ENCODE peak calls at places on chromosomes 11 and 22, in five cellular contexts. M is cardiac muscle cell, C is adrenal gland, D is neuronal stem cell, T is Caco-2. R is an unnamed sample.
A peak's percentile ranks its signal among the peaks of the same experiment; 100 is the strongest.

GRCh38 chr11:85718991-85719807 is 33.2 kb upstream of the CCDC89 start:
- DNase-seq in D (peak; percentile 64), T (no peak), M (peak; percentile 92), C (no peak), R (no peak)

GRCh38 chr11:69403556-69404215 is 77.8 kb upstream of the LINC01488 start:
- DNase-seq in D (no peak), C (no peak), T (peak; percentile 44), M (no peak), R (peak; percentile 16)

GRCh38 chr11:128504489-128504888 is 82.9 kb downstream of the ETS1 start:
- DNase-seq in C (no peak), T (no peak), D (no peak), M (no peak), R (no peak)

GRCh38 chr11:121376135-121376534 is 76.0 kb upstream of the SORL1 start:
- DNase-seq in T (no peak), D (no peak), C (no peak), M (no peak), R (no peak)

GRCh38 chr11:117230286-117230961 is 1.4 kb downstream of the PCSK7 start:
- DNase-seq in T (no peak), C (peak; percentile 46), M (peak; percentile 38), D (no peak), R (peak; percentile 26)

GRCh38 chr11:15815246-15816209 is 540.8 kb downstream of the SOX6 start:
- DNase-seq in T (no peak), M (peak; percentile 77), C (no peak), D (no peak), R (peak; percentile 52)

GRCh38 chr22:30568137-30568805 is 6.2 kb downstream of the GAL3ST1 start:
- DNase-seq in M (no peak), T (no peak), D (no peak), C (no peak), R (no peak)

GRCh38 chr22:19889951-19890350 is 35.3 kb upstream of the GNB1L start:
- DNase-seq in C (no peak), D (no peak), T (no peak), M (no peak), R (no peak)

GRCh38 chr11:45993438-45994064 is 71.1 kb downstream of the LARGE2 start:
- DNase-seq in M (peak; percentile 50), T (no peak), D (no peak), C (peak; percentile 72), R (no peak)

GRCh38 chr11:1570896-1571759 is 943 bp downstream of the DUSP8 start:
- DNase-seq in C (peak; percentile 55), D (no peak), T (peak; percentile 30), M (no peak), R (no peak)

GRCh38 chr11:34621876-34622275 is 983 bp downstream of the EHF start:
- DNase-seq in D (no peak), T (no peak), M (no peak), C (no peak), R (no peak)

GRCh38 chr22:38655532-38656255 is 498 bp downstream of the FAM227A start:
- DNase-seq in C (no peak), T (no peak), D (no peak), M (peak; percentile 26), R (no peak)

GRCh38 chr11:119594639-119595249 is 134.3 kb downstream of the NECTIN1 start:
- DNase-seq in C (peak; percentile 64), M (peak; percentile 76), D (no peak), T (peak; percentile 62), R (no peak)

GRCh38 chr11:76105637-76106036 is 100.7 kb downstream of the WNT11 start:
- DNase-seq in T (no peak), M (no peak), C (no peak), D (no peak), R (no peak)

GRCh38 chr11:76102772-76103171 is 103.5 kb downstream of the WNT11 start:
- DNase-seq in M (peak; percentile 78), C (peak; percentile 73), T (no peak), D (no peak), R (peak; percentile 68)

DNA sequence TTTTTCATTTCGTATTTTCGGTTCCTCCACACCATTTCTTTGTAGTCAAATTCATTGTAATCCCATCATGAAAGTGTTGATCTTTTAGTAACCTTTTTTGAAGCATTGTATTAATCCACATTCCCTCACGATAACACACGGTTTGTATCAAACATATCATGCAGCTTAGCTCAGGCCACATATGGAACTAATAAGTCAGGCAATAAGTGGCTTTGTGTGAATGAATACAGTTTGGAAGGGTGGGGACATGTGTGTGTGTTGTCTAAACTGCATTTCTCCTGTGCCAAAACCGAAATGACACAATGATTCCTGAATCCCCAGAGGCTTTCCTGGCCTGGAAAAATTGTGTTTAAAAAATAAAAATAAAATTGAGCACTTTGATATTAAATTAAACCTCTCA is 98.4 kb downstream of the WNT11 start:
- DNase-seq in C (no peak), M (no peak), D (no peak), T (no peak), R (no peak)
- H3K4me1 ChIP-seq in C (peaks cover under 1% of the 10 kb centered on the region), M (peaks cover 20% of the 10 kb centered on the region), D (no peaks in the 10 kb centered on the region), T (no peaks in the 10 kb centered on the region), R (no peaks in the 10 kb centered on the region)

DNA sequence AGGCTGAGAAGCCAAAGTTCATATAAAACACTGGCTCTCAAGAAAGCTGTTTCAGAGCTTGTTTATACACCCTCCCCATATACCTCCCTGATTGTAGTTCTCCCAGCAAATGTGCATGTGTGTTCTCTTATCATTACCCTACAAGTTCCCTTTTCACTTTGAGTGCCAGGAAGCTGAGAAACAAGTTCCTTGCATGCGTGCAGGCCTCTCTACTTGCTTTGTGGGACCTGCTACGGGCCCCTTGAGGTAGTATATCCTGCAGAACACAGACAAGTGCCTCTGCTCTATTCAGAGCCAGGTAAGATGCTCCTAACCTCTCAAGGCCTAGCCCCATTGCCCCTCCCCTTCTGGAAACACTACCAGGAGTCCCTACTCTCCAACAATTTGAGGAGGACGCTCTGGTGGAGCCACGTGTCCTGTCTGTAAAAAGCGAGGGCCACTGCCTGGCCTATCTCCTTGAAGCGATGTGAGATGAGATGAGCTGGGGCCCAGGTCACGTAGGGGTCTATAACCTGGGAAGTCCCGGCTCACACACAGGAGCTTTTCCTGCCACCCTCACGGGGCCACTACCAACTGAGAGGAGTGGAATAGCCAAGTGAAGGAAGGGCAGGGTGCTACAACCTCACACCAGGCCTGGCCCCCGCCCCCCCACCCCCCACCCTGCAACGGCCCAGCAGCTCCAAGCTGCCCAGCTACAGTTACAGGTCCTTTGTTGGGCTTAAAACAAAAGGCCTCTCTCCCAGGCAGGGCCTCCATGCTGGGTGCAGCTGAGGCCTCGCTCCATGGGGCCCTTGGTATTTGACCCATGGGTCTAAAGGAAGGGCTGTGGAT is 2.6 kb upstream of the ATP5MGL start:
- DNase-seq in T (no peak), D (no peak), M (no peak), C (no peak), R (no peak)
- H3K4me1 ChIP-seq in T (peaks cover 3% of the 10 kb centered on the region), D (peaks cover 7% of the 10 kb centered on the region), M (peaks cover 49% of the 10 kb centered on the region), C (peaks cover 61% of the 10 kb centered on the region), R (peaks cover 31% of the 10 kb centered on the region)

GRCh38 chr11:101745756-101746155 is 161.9 kb upstream of the TRPC6 start:
- DNase-seq in T (no peak), D (no peak), C (no peak), M (no peak), R (no peak)
- H3K4me1 ChIP-seq in T (peaks cover 12% of the 10 kb centered on the region), D (no peaks in the 10 kb centered on the region), C (no peaks in the 10 kb centered on the region), M (no peaks in the 10 kb centered on the region), R (no peaks in the 10 kb centered on the region)

DNA sequence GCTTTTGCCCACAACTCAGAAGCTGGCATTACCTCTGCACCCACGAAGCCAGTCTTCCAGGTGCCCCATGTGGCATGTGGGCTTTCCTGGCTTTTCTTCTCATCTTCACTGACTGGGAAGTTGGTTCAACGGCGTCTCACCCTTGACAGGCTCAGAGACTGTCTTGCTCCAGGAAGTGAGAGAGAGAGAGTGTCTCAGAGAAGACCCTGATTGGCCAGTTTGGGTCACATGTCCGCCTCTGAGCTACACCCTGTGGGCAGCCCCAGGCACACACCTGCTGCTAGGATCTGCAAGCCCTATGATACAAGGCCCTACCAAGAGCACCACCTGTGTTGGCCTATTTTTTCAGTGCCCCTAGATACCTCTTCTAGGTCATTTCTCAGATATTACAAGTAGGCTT is 39.0 kb downstream of the RTL6 start:
- DNase-seq in C (peak; percentile 21), D (no peak), T (no peak), M (no peak), R (no peak)
- H3K4me1 ChIP-seq in C (no peaks in the 10 kb centered on the region), D (peaks cover 2% of the 10 kb centered on the region), T (no peaks in the 10 kb centered on the region), M (no peaks in the 10 kb centered on the region), R (no peaks in the 10 kb centered on the region)

GRCh38 chr11:6604081-6604626 is 580 bp downstream of the ILK start:
- DNase-seq in T (peak; percentile 60), C (peak; percentile 79), D (peak; percentile 43), M (peak; percentile 76), R (peak; percentile 48)
- H3K4me1 ChIP-seq in T (peaks cover 34% of the 10 kb centered on the region), C (peaks cover 34% of the 10 kb centered on the region), D (peaks cover 15% of the 10 kb centered on the region), M (peaks cover 31% of the 10 kb centered on the region), R (peaks cover 13% of the 10 kb centered on the region)

GRCh38 chr11:75352417-75353206 is 1.2 kb upstream of the ARRB1 start:
- DNase-seq in T (no peak), C (peak; percentile 71), D (no peak), M (no peak), R (no peak)

GRCh38 chr11:75349540-75350116 is 1.8 kb downstream of the ARRB1 start:
- DNase-seq in D (peak; percentile 52), M (no peak), C (no peak), T (no peak), R (peak; percentile 58)

GRCh38 chr11:75351541-75352416 is at the start of gene ARRB1:
- DNase-seq in D (peak; percentile 48), M (peak; percentile 70), C (peak; percentile 70), T (peak; percentile 90), R (peak; percentile 79)

GRCh38 chr11:75350122-75350742 is 1.2 kb downstream of the ARRB1 start:
- DNase-seq in D (no peak), M (no peak), T (no peak), C (no peak), R (no peak)

GRCh38 chr11:75350743-75351540 is 519 bp downstream of the ARRB1 start:
- DNase-seq in M (peak; percentile 24), T (peak; percentile 57), C (peak; percentile 79), D (no peak), R (peak; percentile 59)
- H3K4me1 ChIP-seq in M (peaks cover 31% of the 10 kb centered on the region), T (peaks cover 49% of the 10 kb centered on the region), C (peaks cover 14% of the 10 kb centered on the region), D (peaks cover 29% of the 10 kb centered on the region), R (peaks cover 8% of the 10 kb centered on the region)

GRCh38 chr22:36362077-36362476 is 25.7 kb downstream of the MYH9 start:
- DNase-seq in D (no peak), C (no peak), T (no peak), M (no peak), R (peak; percentile 62)
- H3K4me1 ChIP-seq in D (peaks cover 59% of the 10 kb centered on the region), C (peaks cover 53% of the 10 kb centered on the region), T (peaks cover 95% of the 10 kb centered on the region), M (peaks cover 63% of the 10 kb centered on the region), R (peaks cover 41% of the 10 kb centered on the region)

DNA sequence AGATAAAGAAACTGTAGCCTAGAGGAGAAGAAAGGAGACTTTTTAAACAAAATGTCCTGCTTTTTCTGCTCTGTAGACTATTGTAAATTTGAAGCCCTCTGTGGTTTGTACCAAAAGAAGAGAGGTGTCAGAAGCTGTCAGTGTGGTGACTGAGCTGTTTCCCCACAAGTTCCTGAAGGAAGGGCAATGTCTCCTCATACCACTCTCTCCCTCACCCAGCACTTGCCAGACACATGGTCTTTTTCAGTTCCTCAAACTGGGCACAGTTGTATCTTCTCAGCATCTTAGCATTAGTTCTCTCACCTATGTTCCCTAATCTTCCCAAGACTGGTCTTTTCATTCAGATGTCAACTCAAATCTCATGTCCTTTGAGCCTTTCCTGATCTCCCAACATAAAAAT is 4.3 kb downstream of the BCO2 start:
- DNase-seq in D (no peak), T (no peak), M (no peak), C (no peak), R (no peak)
- H3K4me1 ChIP-seq in D (peaks cover 3% of the 10 kb centered on the region), T (peaks cover 14% of the 10 kb centered on the region), M (peaks cover 20% of the 10 kb centered on the region), C (no peaks in the 10 kb centered on the region), R (peaks cover 3% of the 10 kb centered on the region)